ENCODE peak calls at places on chromosomes 4 and X, in six cellular contexts. One of them, this sample, is unnamed.

GRCh38 chr4:80492761-80493160 is 157.2 kb downstream of the CFAP299 start:
- DNase-seq in left ventricle myocardium inferior: no peak
- DNase-seq in fibroblast of the aortic adventitia: no peak
- DNase-seq in fibroblast of the conjunctiva: no peak
- DNase-seq in astrocyte of the cerebellum: no peak
- DNase-seq in activated T-cell treated with anti-CD3 and anti-CD28 coated beads, Interleukin-2, amount 50 U/mL, for 1 hour: peak
- DNase-seq in this sample: no peak

GRCh38 chr4:28443786-28444412 is 1583.3 kb downstream of the STIM2 start:
- DNase-seq in activated T-cell treated with anti-CD3 and anti-CD28 coated beads, Interleukin-2, amount 50 U/mL, for 1 hour: no peak
- DNase-seq in fibroblast of the aortic adventitia: no peak
- DNase-seq in fibroblast of the conjunctiva: no peak
- DNase-seq in left ventricle myocardium inferior: no peak
- DNase-seq in astrocyte of the cerebellum: peak
- DNase-seq in this sample: no peak

GRCh38 chr4:87975466-87975865 is at the start of gene SPP1:
- DNase-seq in fibroblast of the conjunctiva: no peak
- DNase-seq in activated T-cell treated with anti-CD3 and anti-CD28 coated beads, Interleukin-2, amount 50 U/mL, for 1 hour: no peak
- DNase-seq in left ventricle myocardium inferior: no peak
- DNase-seq in fibroblast of the aortic adventitia: peak
- DNase-seq in astrocyte of the cerebellum: peak
- DNase-seq in this sample: no peak

GRCh38 chrX:120477453-120477852 is 8.4 kb upstream of the LAMP2 start:
- DNase-seq in activated T-cell treated with anti-CD3 and anti-CD28 coated beads, Interleukin-2, amount 50 U/mL, for 1 hour: no peak
- DNase-seq in fibroblast of the conjunctiva: no peak
- DNase-seq in astrocyte of the cerebellum: no peak
- DNase-seq in left ventricle myocardium inferior: no peak
- DNase-seq in fibroblast of the aortic adventitia: no peak
- DNase-seq in this sample: no peak

GRCh38 chrX:154519389-154519788 is 3.4 kb upstream of the FAM3A start:
- DNase-seq in activated T-cell treated with anti-CD3 and anti-CD28 coated beads, Interleukin-2, amount 50 U/mL, for 1 hour: no peak
- DNase-seq in fibroblast of the aortic adventitia: no peak
- DNase-seq in astrocyte of the cerebellum: no peak
- DNase-seq in fibroblast of the conjunctiva: no peak
- DNase-seq in left ventricle myocardium inferior: no peak
- DNase-seq in this sample: no peak

GRCh38 chr4:95957054-95957453 is 117.2 kb downstream of the PDHA2 start:
- DNase-seq in fibroblast of the aortic adventitia: no peak
- DNase-seq in fibroblast of the conjunctiva: no peak
- DNase-seq in activated T-cell treated with anti-CD3 and anti-CD28 coated beads, Interleukin-2, amount 50 U/mL, for 1 hour: no peak
- DNase-seq in astrocyte of the cerebellum: no peak
- DNase-seq in left ventricle myocardium inferior: no peak
- DNase-seq in this sample: no peak

GRCh38 chr4:78337621-78338020 is 213.9 kb upstream of the ANXA3 start:
- DNase-seq in astrocyte of the cerebellum: no peak
- DNase-seq in left ventricle myocardium inferior: no peak
- DNase-seq in fibroblast of the conjunctiva: no peak
- DNase-seq in fibroblast of the aortic adventitia: no peak
- DNase-seq in activated T-cell treated with anti-CD3 and anti-CD28 coated beads, Interleukin-2, amount 50 U/mL, for 1 hour: no peak
- DNase-seq in this sample: no peak

GRCh38 chrX:119067023-119067739 is 5.6 kb upstream of the CT47C1 start:
- DNase-seq in astrocyte of the cerebellum: peak
- DNase-seq in activated T-cell treated with anti-CD3 and anti-CD28 coated beads, Interleukin-2, amount 50 U/mL, for 1 hour: peak
- DNase-seq in fibroblast of the conjunctiva: peak
- DNase-seq in fibroblast of the aortic adventitia: peak
- DNase-seq in left ventricle myocardium inferior: peak
- DNase-seq in this sample: peak

GRCh38 chr4:156536661-156537060 is 434.9 kb downstream of the PDGFC start:
- DNase-seq in activated T-cell treated with anti-CD3 and anti-CD28 coated beads, Interleukin-2, amount 50 U/mL, for 1 hour: no peak
- DNase-seq in fibroblast of the conjunctiva: no peak
- DNase-seq in astrocyte of the cerebellum: peak
- DNase-seq in fibroblast of the aortic adventitia: peak
- DNase-seq in left ventricle myocardium inferior: no peak
- DNase-seq in this sample: no peak

GRCh38 chr4:93658443-93658842 is 170.1 kb upstream of the ATOH1 start:
- DNase-seq in left ventricle myocardium inferior: no peak
- DNase-seq in fibroblast of the conjunctiva: no peak
- DNase-seq in activated T-cell treated with anti-CD3 and anti-CD28 coated beads, Interleukin-2, amount 50 U/mL, for 1 hour: no peak
- DNase-seq in astrocyte of the cerebellum: no peak
- DNase-seq in fibroblast of the aortic adventitia: no peak
- DNase-seq in this sample: no peak

GRCh38 chr4:134072137-134072536 is 129.5 kb downstream of the PABPC4L start:
- DNase-seq in astrocyte of the cerebellum: no peak
- DNase-seq in activated T-cell treated with anti-CD3 and anti-CD28 coated beads, Interleukin-2, amount 50 U/mL, for 1 hour: no peak
- DNase-seq in fibroblast of the conjunctiva: no peak
- DNase-seq in fibroblast of the aortic adventitia: no peak
- DNase-seq in left ventricle myocardium inferior: no peak
- DNase-seq in this sample: no peak

GRCh38 chr4:141575884-141576283 is 60.5 kb upstream of the IL15 start:
- DNase-seq in fibroblast of the conjunctiva: peak
- DNase-seq in astrocyte of the cerebellum: no peak
- DNase-seq in activated T-cell treated with anti-CD3 and anti-CD28 coated beads, Interleukin-2, amount 50 U/mL, for 1 hour: no peak
- DNase-seq in fibroblast of the aortic adventitia: peak
- DNase-seq in left ventricle myocardium inferior: no peak
- DNase-seq in this sample: peak

GRCh38 chrX:156001001-156001666 is 3.6 kb downstream of the IL9R start:
- DNase-seq in activated T-cell treated with anti-CD3 and anti-CD28 coated beads, Interleukin-2, amount 50 U/mL, for 1 hour: no peak
- DNase-seq in astrocyte of the cerebellum: no peak
- DNase-seq in fibroblast of the conjunctiva: no peak
- DNase-seq in left ventricle myocardium inferior: no peak
- DNase-seq in fibroblast of the aortic adventitia: no peak
- DNase-seq in this sample: no peak

GRCh38 chr4:186037692-186038658 is 31.0 kb upstream of the TLR3 start:
- DNase-seq in activated T-cell treated with anti-CD3 and anti-CD28 coated beads, Interleukin-2, amount 50 U/mL, for 1 hour: no peak
- DNase-seq in fibroblast of the conjunctiva: peak
- DNase-seq in left ventricle myocardium inferior: no peak
- DNase-seq in astrocyte of the cerebellum: peak
- DNase-seq in fibroblast of the aortic adventitia: peak
- DNase-seq in this sample: peak

GRCh38 chrX:12867746-12868145 is 874 bp downstream of the TLR7 start:
- DNase-seq in fibroblast of the conjunctiva: no peak
- DNase-seq in fibroblast of the aortic adventitia: no peak
- DNase-seq in left ventricle myocardium inferior: no peak
- DNase-seq in astrocyte of the cerebellum: no peak
- DNase-seq in activated T-cell treated with anti-CD3 and anti-CD28 coated beads, Interleukin-2, amount 50 U/mL, for 1 hour: no peak
- DNase-seq in this sample: no peak

GRCh38 chr4:138851626-138852443 is 163.7 kb upstream of the NOCT start:
- DNase-seq in fibroblast of the aortic adventitia: no peak
- DNase-seq in left ventricle myocardium inferior: no peak
- DNase-seq in astrocyte of the cerebellum: no peak
- DNase-seq in activated T-cell treated with anti-CD3 and anti-CD28 coated beads, Interleukin-2, amount 50 U/mL, for 1 hour: no peak
- DNase-seq in fibroblast of the conjunctiva: no peak
- DNase-seq in this sample: no peak

GRCh38 chrX:2928583-2929434 is at the start of gene ARSD:
- DNase-seq in fibroblast of the aortic adventitia: peak
- DNase-seq in fibroblast of the conjunctiva: peak
- DNase-seq in activated T-cell treated with anti-CD3 and anti-CD28 coated beads, Interleukin-2, amount 50 U/mL, for 1 hour: peak
- DNase-seq in astrocyte of the cerebellum: peak
- DNase-seq in left ventricle myocardium inferior: peak
- DNase-seq in this sample: peak

GRCh38 chr4:1082215-1083182 is 30.9 kb downstream of the RNF212 start:
- DNase-seq in activated T-cell treated with anti-CD3 and anti-CD28 coated beads, Interleukin-2, amount 50 U/mL, for 1 hour: no peak
- DNase-seq in left ventricle myocardium inferior: peak
- DNase-seq in fibroblast of the conjunctiva: peak
- DNase-seq in astrocyte of the cerebellum: peak
- DNase-seq in fibroblast of the aortic adventitia: peak
- DNase-seq in this sample: peak

GRCh38 chr4:6918345-6918744 is 8.7 kb downstream of the TBC1D14 start:
- DNase-seq in left ventricle myocardium inferior: no peak
- DNase-seq in fibroblast of the aortic adventitia: no peak
- DNase-seq in activated T-cell treated with anti-CD3 and anti-CD28 coated beads, Interleukin-2, amount 50 U/mL, for 1 hour: no peak
- DNase-seq in astrocyte of the cerebellum: no peak
- DNase-seq in fibroblast of the conjunctiva: no peak
- DNase-seq in this sample: no peak

GRCh38 chr4:155787113-155787710 is 28.4 kb downstream of the GUCY1B1 start:
- DNase-seq in astrocyte of the cerebellum: peak
- DNase-seq in fibroblast of the conjunctiva: peak
- DNase-seq in activated T-cell treated with anti-CD3 and anti-CD28 coated beads, Interleukin-2, amount 50 U/mL, for 1 hour: no peak
- DNase-seq in left ventricle myocardium inferior: no peak
- DNase-seq in fibroblast of the aortic adventitia: peak
- DNase-seq in this sample: peak

GRCh38 chr4:20194079-20195013 is 57.4 kb upstream of the SLIT2 start:
- DNase-seq in astrocyte of the cerebellum: peak
- DNase-seq in fibroblast of the aortic adventitia: peak
- DNase-seq in left ventricle myocardium inferior: no peak
- DNase-seq in activated T-cell treated with anti-CD3 and anti-CD28 coated beads, Interleukin-2, amount 50 U/mL, for 1 hour: no peak
- DNase-seq in fibroblast of the conjunctiva: peak
- DNase-seq in this sample: peak

GRCh38 chr4:89213382-89213701 is 94.3 kb downstream of the GPRIN3 start:
- DNase-seq in fibroblast of the conjunctiva: no peak
- DNase-seq in left ventricle myocardium inferior: no peak
- DNase-seq in fibroblast of the aortic adventitia: peak
- DNase-seq in astrocyte of the cerebellum: no peak
- DNase-seq in activated T-cell treated with anti-CD3 and anti-CD28 coated beads, Interleukin-2, amount 50 U/mL, for 1 hour: no peak
- DNase-seq in this sample: no peak

GRCh38 chr4:61445374-61446063 is 245.4 kb downstream of the ADGRL3 start:
- DNase-seq in astrocyte of the cerebellum: no peak
- DNase-seq in left ventricle myocardium inferior: no peak
- DNase-seq in fibroblast of the aortic adventitia: no peak
- DNase-seq in activated T-cell treated with anti-CD3 and anti-CD28 coated beads, Interleukin-2, amount 50 U/mL, for 1 hour: no peak
- DNase-seq in fibroblast of the conjunctiva: no peak
- DNase-seq in this sample: no peak

GRCh38 chr4:84938316-84938715 is 28.2 kb downstream of the WDFY3 start:
- DNase-seq in fibroblast of the aortic adventitia: peak
- DNase-seq in astrocyte of the cerebellum: peak
- DNase-seq in fibroblast of the conjunctiva: peak
- DNase-seq in left ventricle myocardium inferior: no peak
- DNase-seq in activated T-cell treated with anti-CD3 and anti-CD28 coated beads, Interleukin-2, amount 50 U/mL, for 1 hour: no peak
- DNase-seq in this sample: peak

GRCh38 chrX:397575-397974 is 10.9 kb upstream of the PPP2R3B start:
- DNase-seq in fibroblast of the conjunctiva: peak
- DNase-seq in fibroblast of the aortic adventitia: peak
- DNase-seq in left ventricle myocardium inferior: peak
- DNase-seq in astrocyte of the cerebellum: peak
- DNase-seq in activated T-cell treated with anti-CD3 and anti-CD28 coated beads, Interleukin-2, amount 50 U/mL, for 1 hour: no peak
- DNase-seq in this sample: peak

GRCh38 chr4:108473163-108473720 is 147.1 kb upstream of the RPL34 start:
- DNase-seq in activated T-cell treated with anti-CD3 and anti-CD28 coated beads, Interleukin-2, amount 50 U/mL, for 1 hour: no peak
- DNase-seq in left ventricle myocardium inferior: no peak
- DNase-seq in fibroblast of the conjunctiva: no peak
- DNase-seq in fibroblast of the aortic adventitia: peak
- DNase-seq in astrocyte of the cerebellum: no peak
- DNase-seq in this sample: no peak

GRCh38 chr4:74446896-74447295 is 2.0 kb downstream of the AREG start:
- DNase-seq in activated T-cell treated with anti-CD3 and anti-CD28 coated beads, Interleukin-2, amount 50 U/mL, for 1 hour: no peak
- DNase-seq in fibroblast of the aortic adventitia: no peak
- DNase-seq in astrocyte of the cerebellum: no peak
- DNase-seq in left ventricle myocardium inferior: no peak
- DNase-seq in fibroblast of the conjunctiva: no peak
- DNase-seq in this sample: no peak

GRCh38 chr4:138834029-138834428 is 181.6 kb upstream of the NOCT start:
- DNase-seq in fibroblast of the conjunctiva: no peak
- DNase-seq in activated T-cell treated with anti-CD3 and anti-CD28 coated beads, Interleukin-2, amount 50 U/mL, for 1 hour: no peak
- DNase-seq in fibroblast of the aortic adventitia: no peak
- DNase-seq in left ventricle myocardium inferior: no peak
- DNase-seq in astrocyte of the cerebellum: no peak
- DNase-seq in this sample: no peak